ENCODE peak calls at places on chromosomes 13 and 19, in four cellular contexts. One of them, this sample, is unnamed.

GRCh38 chr13:112348642-112349345 is 27.4 kb upstream of the SPACA7 start:
- DNase-seq in heart right ventricle: no peak
- DNase-seq in Peyer's patch: no peak
- DNase-seq in BJ: no peak
- DNase-seq in this sample: no peak

GRCh38 chr13:37869756-37870488 is at the start of gene TRPC4:
- DNase-seq in heart right ventricle: peak
- DNase-seq in Peyer's patch: peak
- DNase-seq in BJ: no peak
- DNase-seq in this sample: no peak

GRCh38 chr13:33213797-33214196 is 71.8 kb downstream of the STARD13 start:
- DNase-seq in heart right ventricle: no peak
- DNase-seq in Peyer's patch: no peak
- DNase-seq in BJ: no peak
- DNase-seq in this sample: no peak

GRCh38 chr13:94712812-94713555 is 639 bp upstream of the SOX21 start:
- DNase-seq in heart right ventricle: no peak
- DNase-seq in Peyer's patch: no peak
- DNase-seq in BJ: peak
- DNase-seq in this sample: no peak

GRCh38 chr13:27408074-27408473 is 16.3 kb upstream of the GTF3A start:
- DNase-seq in heart right ventricle: no peak
- DNase-seq in Peyer's patch: no peak
- DNase-seq in BJ: no peak
- DNase-seq in this sample: no peak

GRCh38 chr13:80340643-80341097 is 256 bp downstream of the SPRY2 start:
- DNase-seq in heart right ventricle: no peak
- DNase-seq in Peyer's patch: peak
- DNase-seq in BJ: no peak
- DNase-seq in this sample: peak

GRCh38 chr13:103282571-103283450 is 216.6 kb upstream of the SLC10A2 start:
- DNase-seq in heart right ventricle: no peak
- DNase-seq in Peyer's patch: peak
- DNase-seq in BJ: peak
- DNase-seq in this sample: no peak

GRCh38 chr13:38180100-38180499 is 169.6 kb upstream of the UFM1 start:
- DNase-seq in heart right ventricle: no peak
- DNase-seq in Peyer's patch: no peak
- DNase-seq in BJ: peak
- DNase-seq in this sample: no peak

GRCh38 chr19:39246951-39247669 is 1.5 kb downstream of the IFNL4 start:
- DNase-seq in heart right ventricle: no peak
- DNase-seq in Peyer's patch: peak
- DNase-seq in BJ: no peak
- DNase-seq in this sample: peak

DNA sequence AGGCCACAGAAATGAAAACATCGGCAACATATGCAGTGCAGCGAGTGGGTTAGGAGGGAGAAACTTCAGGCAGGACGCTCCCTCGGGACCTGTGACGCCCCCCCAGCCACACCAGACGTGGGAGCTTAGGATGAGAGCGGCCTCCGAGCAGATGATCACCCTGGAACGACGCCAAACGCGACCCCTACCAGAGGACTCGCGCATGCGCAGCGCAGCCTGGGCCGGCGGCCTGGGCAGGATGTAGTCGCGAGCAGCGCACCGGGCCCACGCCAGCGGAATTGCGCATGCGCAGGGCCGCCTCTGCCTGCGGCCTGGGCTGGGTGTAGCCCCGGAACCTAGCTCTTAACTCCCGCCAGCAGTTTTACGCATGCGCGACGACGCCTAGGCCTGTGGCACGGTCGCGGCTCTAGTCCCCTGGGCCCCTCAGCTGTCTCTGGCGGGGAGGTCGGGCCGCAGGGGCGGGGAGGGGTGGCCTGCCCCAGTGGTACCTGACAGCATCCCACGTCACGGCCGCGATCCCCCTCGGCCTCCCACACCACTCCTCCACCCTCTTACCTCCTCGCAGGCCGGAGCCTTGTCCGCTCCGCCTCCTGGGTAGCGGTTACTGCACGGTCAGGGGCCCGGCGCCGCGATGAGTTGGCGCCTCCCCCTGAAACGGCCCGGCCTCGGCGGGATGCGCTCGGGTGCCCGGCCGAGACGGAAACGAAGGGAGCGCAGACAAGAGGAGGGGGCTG is at the start of gene RCBTB2:
- DNase-seq in heart right ventricle: peak
- DNase-seq in Peyer's patch: peak
- DNase-seq in BJ: peak
- DNase-seq in this sample: peak
- TF ChIP-seq CTCF in heart right ventricle: peak
- TF ChIP-seq CTCF in Peyer's patch: no peak
- TF ChIP-seq CTCF in BJ: peak
- TF ChIP-seq CTCF in this sample: no peak

DNA sequence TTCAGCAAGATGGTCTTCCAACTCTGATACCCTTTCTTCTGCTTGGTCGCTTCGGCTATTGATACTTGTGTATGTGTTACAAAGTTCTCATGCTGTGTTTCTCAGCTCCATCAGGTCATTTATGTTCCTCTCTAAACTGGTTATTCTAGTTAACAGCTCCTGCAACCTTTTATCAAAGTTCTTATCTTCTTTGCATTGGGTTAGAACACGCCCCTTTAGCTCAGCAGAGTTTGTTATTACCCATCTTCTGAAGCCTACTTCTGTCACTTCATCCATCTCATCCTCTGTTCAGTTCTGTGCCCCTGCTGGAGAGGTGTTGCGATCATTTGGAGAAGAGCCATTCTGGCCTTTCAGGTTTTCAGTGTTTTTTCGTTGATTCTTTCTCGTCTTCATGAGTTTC is 18.7 kb downstream of the ACOD1 start:
- DNase-seq in heart right ventricle: no peak
- DNase-seq in Peyer's patch: no peak
- DNase-seq in BJ: no peak
- DNase-seq in this sample: no peak
- TF ChIP-seq CTCF in heart right ventricle: no peak
- TF ChIP-seq CTCF in Peyer's patch: no peak
- TF ChIP-seq CTCF in BJ: no peak
- TF ChIP-seq CTCF in this sample: no peak

DNA sequence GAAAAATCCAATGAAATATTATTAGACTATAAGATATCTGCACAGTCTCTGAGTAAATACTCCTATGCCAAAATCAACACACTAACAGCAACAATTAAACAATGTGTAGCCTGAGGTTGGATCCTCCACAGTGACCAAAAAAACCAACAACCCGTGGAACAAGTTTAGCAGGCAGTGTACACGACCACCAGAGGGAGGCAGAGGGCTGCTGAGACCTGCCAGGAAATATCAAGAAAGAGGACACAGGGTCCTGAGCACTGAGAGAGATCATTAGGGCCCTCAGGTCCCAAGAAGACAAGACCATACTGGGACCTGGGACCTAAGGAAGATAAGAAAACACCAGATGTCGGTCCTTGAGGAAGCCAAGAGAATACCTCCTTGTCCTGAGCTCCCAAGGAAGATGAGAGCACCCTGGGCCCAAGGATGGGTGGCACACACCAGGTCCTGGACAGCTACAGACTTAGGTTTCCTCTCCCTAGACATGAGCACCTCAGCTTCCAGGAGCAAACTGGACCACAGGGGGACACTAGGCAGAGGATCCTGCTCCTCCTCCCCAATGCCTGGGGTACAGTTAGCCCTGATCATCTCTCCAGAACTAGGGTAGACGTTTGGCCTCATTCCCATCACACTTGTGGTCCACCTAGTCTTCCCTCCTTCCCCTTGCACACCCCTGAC is 822 bp upstream of the ZNF274 start:
- DNase-seq in heart right ventricle: peak
- DNase-seq in Peyer's patch: peak
- DNase-seq in BJ: no peak
- DNase-seq in this sample: peak
- TF ChIP-seq CTCF in heart right ventricle: peak
- TF ChIP-seq CTCF in Peyer's patch: peak
- TF ChIP-seq CTCF in BJ: peak
- TF ChIP-seq CTCF in this sample: peak

GRCh38 chr19:5369962-5370367 is 29.4 kb upstream of the PTPRS start:
- DNase-seq in heart right ventricle: peak
- DNase-seq in Peyer's patch: peak
- DNase-seq in BJ: no peak
- DNase-seq in this sample: peak
- TF ChIP-seq CTCF in heart right ventricle: peak
- TF ChIP-seq CTCF in Peyer's patch: peak
- TF ChIP-seq CTCF in BJ: peak
- TF ChIP-seq CTCF in this sample: peak

This sample was measured in activated CD8-positive, alpha-beta T cell treated with anti-CD3 and anti-CD28 coated beads for 36 hours.